ENCODE peak calls at places on chromosomes 4 and X, in eight cellular contexts. H is testis, E is HCT116, C is breast epithelium, M is A549, G is H1, O is ovary, L is adrenal gland. X is an unnamed sample.
A peak's percentile ranks its signal among the peaks of the same experiment; 100 is the strongest.

GRCh38 chr4:122661176-122661575 is 40.3 kb upstream of the IL21 start:
- DNase-seq in O (no peak), L (no peak), G (no peak), M (no peak), E (no peak), H (no peak), C (no peak), X (no peak)

GRCh38 chr4:54440394-54441223 is 211.5 kb downstream of the PDGFRA start:
- DNase-seq in M (peak; percentile 21), C (no peak), L (no peak), E (peak; percentile 29), O (no peak), G (no peak), H (no peak), X (no peak)

GRCh38 chr4:3858765-3859388 is 92.7 kb downstream of the ADRA2C start:
- DNase-seq in E (no peak), H (no peak), G (no peak), O (no peak), C (no peak), M (no peak), L (no peak), X (no peak)

GRCh38 chr4:158255727-158256324 is 45.5 kb downstream of the TMEM144 start:
- DNase-seq in M (peak; percentile 41), C (no peak), H (no peak), G (no peak), E (peak; percentile 36), L (no peak), O (no peak), X (no peak)

GRCh38 chr4:179751669-179752068 is 2309.4 kb upstream of the AGA start:
- DNase-seq in L (no peak), O (no peak), H (no peak), M (no peak), C (no peak), E (no peak), G (no peak), X (no peak)

GRCh38 chr4:6495296-6495590 is 22.8 kb upstream of the PPP2R2C start:
- DNase-seq in E (no peak), G (no peak), C (peak; percentile 41), O (no peak), M (no peak), L (no peak), H (no peak), X (no peak)

GRCh38 chr4:6401797-6402196 is 70.6 kb downstream of the PPP2R2C start:
- DNase-seq in C (no peak), G (no peak), E (no peak), O (no peak), L (no peak), M (no peak), H (no peak), X (no peak)

GRCh38 chr4:67762091-67762490 is 7.9 kb upstream of the GNRHR start:
- DNase-seq in O (no peak), C (no peak), L (no peak), H (no peak), G (no peak), E (no peak), M (no peak), X (no peak)

GRCh38 chr4:173415092-173415491 is 16.2 kb upstream of the SCRG1 start:
- DNase-seq in H (no peak), G (no peak), E (no peak), M (no peak), L (no peak), O (no peak), C (no peak), X (no peak)

GRCh38 chr4:39043697-39044363 is 11.6 kb upstream of the TMEM156 start:
- DNase-seq in G (no peak), E (no peak), O (no peak), L (no peak), M (peak; percentile 41), H (no peak), C (no peak), X (no peak)

GRCh38 chr4:8319731-8320385 is 50.3 kb downstream of the HTRA3 start:
- DNase-seq in C (peak; percentile 51), E (no peak), M (no peak), G (no peak), H (peak; percentile 37), O (peak; percentile 60), L (peak; percentile 44), X (peak; percentile 79)

GRCh38 chrX:43559643-43560042 is 96.5 kb upstream of the MAOA start:
- DNase-seq in M (peak; percentile 41), O (peak; percentile 40), C (no peak), G (peak; percentile 27), E (peak; percentile 28), H (peak; percentile 38), L (peak; percentile 43), X (peak; percentile 21)

GRCh38 chr4:38004887-38005286 is 44.7 kb downstream of the PTTG2 start:
- DNase-seq in C (no peak), E (no peak), L (no peak), H (peak; percentile 35), M (no peak), O (peak; percentile 41), G (no peak), X (no peak)

DNA sequence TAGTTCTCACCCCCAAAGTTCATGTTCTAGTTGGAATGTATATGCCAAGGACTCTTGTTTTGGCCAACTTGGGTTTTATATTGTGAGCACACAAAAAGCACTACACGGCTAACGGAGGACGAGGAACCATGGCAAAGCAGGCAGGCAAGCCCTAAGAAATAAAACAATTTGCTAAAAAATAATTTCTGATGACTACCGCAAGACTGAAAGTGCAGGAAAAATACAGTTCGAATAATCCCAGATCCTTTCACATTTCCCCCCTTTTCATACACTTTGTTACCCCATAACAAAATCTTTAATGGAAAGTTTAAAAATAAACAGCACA is 12.2 kb upstream of the PITX2 start:
- DNase-seq in C (no peak), G (no peak), E (no peak), M (no peak), L (no peak), O (no peak), H (no peak), X (no peak)
- H3K4me3 ChIP-seq in C (no peak overlapping the region), G (no peak overlapping the region), E (no peak overlapping the region), M (no peak overlapping the region), L (no peak overlapping the region), O (no peak overlapping the region), H (no peak overlapping the region), X (no peak overlapping the region)

GRCh38 chr4:176781739-176782100 is 11.0 kb downstream of the VEGFC start:
- DNase-seq in L (no peak), O (no peak), C (no peak), M (no peak), H (no peak), G (no peak), E (no peak), X (no peak)

GRCh38 chr4:176788248-176788647 is 4.5 kb downstream of the VEGFC start:
- DNase-seq in O (no peak), M (no peak), H (no peak), C (no peak), E (no peak), G (no peak), L (no peak), X (no peak)

GRCh38 chr4:176782191-176782590 is 10.5 kb downstream of the VEGFC start:
- DNase-seq in G (no peak), O (no peak), H (no peak), E (no peak), L (no peak), C (no peak), M (no peak), X (no peak)

GRCh38 chr4:176782794-176783193 is 9.9 kb downstream of the VEGFC start:
- DNase-seq in O (no peak), G (no peak), H (no peak), E (no peak), M (no peak), C (no peak), L (no peak), X (no peak)

DNA sequence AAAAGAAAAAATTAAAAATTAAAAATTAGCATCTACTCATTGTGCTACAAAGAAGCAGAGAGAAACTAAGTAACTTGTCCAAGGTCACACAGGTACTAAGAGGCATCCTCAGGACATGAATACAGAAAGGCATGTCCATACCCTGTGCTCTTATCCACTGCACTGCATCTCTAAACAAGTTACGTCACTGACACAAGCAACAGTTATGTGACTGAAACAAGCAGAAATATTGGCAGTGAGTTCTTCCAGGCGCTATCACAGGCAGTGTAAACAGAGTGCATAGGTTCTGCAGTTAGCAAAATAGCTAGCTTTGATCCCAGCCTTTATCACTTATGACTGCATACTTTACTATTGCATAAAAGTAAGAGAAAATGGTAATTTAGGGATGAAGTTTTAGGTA is 7.9 kb downstream of the VEGFC start:
- DNase-seq in G (no peak), L (no peak), E (no peak), C (no peak), M (no peak), O (no peak), H (no peak), X (no peak)
- TF ChIP-seq POLR2A in G (no peak), L (no peak), E (no peak), C (no peak), M (no peak), O (no peak), H (no peak), X (no peak)

DNA sequence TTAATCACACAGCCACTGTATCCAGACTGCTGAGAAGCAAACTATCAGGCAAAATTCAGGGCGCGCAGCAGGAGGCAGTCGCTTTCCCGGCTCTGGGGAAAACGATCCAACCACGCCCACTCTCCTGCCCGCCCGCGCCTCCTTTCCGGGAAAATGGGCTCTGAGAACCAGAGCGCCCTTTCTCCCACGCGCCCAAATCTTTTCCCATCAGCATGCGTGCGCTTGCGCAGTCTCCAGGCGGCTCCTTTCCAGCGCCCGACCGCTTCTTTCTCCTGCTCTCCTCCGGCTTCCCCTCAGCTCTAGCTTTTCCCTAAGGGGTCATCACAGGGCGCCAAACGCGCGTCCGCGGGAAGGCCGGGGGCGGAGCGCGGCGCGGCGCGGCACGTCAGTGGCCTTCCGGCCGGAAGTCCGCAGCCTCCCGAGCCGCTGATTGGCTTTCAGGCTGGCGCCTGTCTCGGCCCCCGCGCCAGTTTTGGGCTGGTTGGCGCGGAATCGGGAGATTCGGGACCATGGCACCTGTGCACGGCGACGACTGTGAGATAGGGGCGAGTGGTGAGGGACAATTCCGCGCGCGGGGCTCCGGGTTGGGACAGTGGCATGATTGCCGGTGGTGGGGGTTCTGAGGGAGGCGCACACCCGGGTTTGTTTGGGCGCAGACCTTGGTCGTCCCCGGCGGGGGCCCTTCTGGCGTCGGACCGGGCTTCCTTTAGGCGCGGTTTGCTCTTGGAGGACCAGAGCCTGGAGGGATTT is at the start of gene POLA1:
- DNase-seq in G (peak; percentile 85), L (peak; percentile 89), M (peak; percentile 97), H (peak; percentile 92), O (peak; percentile 93), E (peak; percentile 91), C (peak; percentile 86), X (peak; percentile 88)
- H3K4me3 ChIP-seq in G (peak within 1 kb of the TSS; percentile 60), L (no peak within 1 kb of the TSS), M (peak within 1 kb of the TSS; percentile 68), H (peak within 1 kb of the TSS; percentile 70), O (peak within 1 kb of the TSS; percentile 62), E (peak within 1 kb of the TSS; percentile 52), C (peak within 1 kb of the TSS; percentile 78), X (peak within 1 kb of the TSS; percentile 43)

GRCh38 chr4:2150076-2150475 is 90.9 kb downstream of the NAT8L start:
- DNase-seq in H (no peak), G (no peak), M (no peak), C (no peak), E (no peak), O (no peak), L (no peak), X (no peak)
- TF ChIP-seq POLR2A in H (no peak), G (no peak), M (no peak), C (no peak), E (no peak), O (no peak), L (no peak), X (no peak)

GRCh38 chr4:2141762-2142520 is 82.8 kb downstream of the NAT8L start:
- DNase-seq in H (peak; percentile 34), E (no peak), L (no peak), O (no peak), M (no peak), C (no peak), G (peak; percentile 10), X (no peak)
- H3K4me3 ChIP-seq in H (no peak overlapping the region), E (no peak overlapping the region), L (no peak overlapping the region), O (no peak overlapping the region), M (no peak overlapping the region), C (no peak overlapping the region), G (no peak overlapping the region), X (no peak overlapping the region)

X was measured in lower leg skin.